ENCODE peak calls at places on chromosomes 2 and 18, in four cellular contexts. U, B, X and A are unnamed samples.

GRCh38 chr2:105039559-105039958 is 1.7 kb downstream of the MRPS9 start:
- DNase-seq in B (no peak), X (no peak), U (no peak), A (no peak)

GRCh38 chr2:5946210-5947118 is 254.3 kb downstream of the SOX11 start:
- DNase-seq in B (no peak), U (no peak), X (no peak), A (no peak)

GRCh38 chr2:42028571-42029148 is 19.2 kb upstream of the PKDCC start:
- DNase-seq in X (no peak), B (no peak), U (no peak), A (no peak)

GRCh38 chr2:62410015-62410453 is 96.0 kb downstream of the TMEM17 start:
- DNase-seq in B (no peak), U (no peak), X (no peak), A (no peak)

GRCh38 chr2:25851740-25852503 is 26.4 kb downstream of the ASXL2 start:
- DNase-seq in B (no peak), X (no peak), U (no peak), A (peak)

GRCh38 chr2:234556848-234557573 is 60.1 kb upstream of the ARL4C start:
- DNase-seq in B (no peak), U (no peak), X (no peak), A (peak)

GRCh38 chr2:95345415-95346235 is 48.5 kb downstream of the KCNIP3 start:
- DNase-seq in B (peak), U (peak), X (peak), A (peak)

GRCh38 chr2:20430461-20431302 is 16.2 kb upstream of the RHOB start:
- DNase-seq in U (peak), B (no peak), X (no peak), A (no peak)

GRCh38 chr2:157444643-157445040 is 753 bp upstream of the CYTIP start:
- DNase-seq in X (no peak), B (no peak), U (no peak), A (no peak)

GRCh38 chr2:28344756-28345291 is 47.8 kb upstream of the FOSL2 start:
- DNase-seq in U (no peak), B (peak), X (no peak), A (no peak)

GRCh38 chr2:111652038-111652437 is 232.0 kb downstream of the ANAPC1 start:
- DNase-seq in X (no peak), B (no peak), U (no peak), A (no peak)

GRCh38 chr2:180033993-180034894 is 27.1 kb upstream of the CWC22 start:
- DNase-seq in B (no peak), X (no peak), U (no peak), A (no peak)

GRCh38 chr18:48767090-48767670 is 183.6 kb downstream of the SMAD7 start:
- DNase-seq in X (no peak), U (no peak), B (peak), A (no peak)

GRCh38 chr2:204885747-204886146 is 340.5 kb downstream of the PARD3B start:
- DNase-seq in U (no peak), B (no peak), X (no peak), A (no peak)

GRCh38 chr2:190996338-190996946 is 17.5 kb downstream of the STAT1 start:
- DNase-seq in X (peak), U (no peak), B (peak), A (no peak)

GRCh38 chr2:160363961-160364733 is 129.5 kb downstream of the RBMS1 start:
- DNase-seq in U (no peak), X (no peak), B (no peak), A (no peak)

GRCh38 chr2:71888741-71889445 is 258.8 kb downstream of the CYP26B1 start:
- DNase-seq in B (no peak), X (no peak), U (no peak), A (no peak)

GRCh38 chr18:25329783-25330182 is 22.2 kb downstream of the ZNF521 start:
- DNase-seq in B (no peak), X (no peak), U (no peak), A (no peak)

GRCh38 chr2:1546023-1546591 is 132.8 kb downstream of the TPO start:
- DNase-seq in U (peak), X (peak), B (no peak), A (peak)

GRCh38 chr2:214325404-214325803 is 85.5 kb upstream of the VWC2L start:
- DNase-seq in B (no peak), X (no peak), U (no peak), A (no peak)

GRCh38 chr2:86069091-86069685 is 36.5 kb downstream of the POLR1A start:
- DNase-seq in B (no peak), U (no peak), X (no peak), A (no peak)

GRCh38 chr2:170928036-170928823 is 823 bp upstream of the GORASP2 start:
- DNase-seq in B (no peak), U (no peak), X (no peak), A (peak)

GRCh38 chr2:200901459-200902072 is 12.4 kb downstream of the NIF3L1 start:
- DNase-seq in U (peak), B (peak), X (peak), A (peak)

GRCh38 chr2:223954401-223954800 is 2.9 kb upstream of the MRPL44 start:
- DNase-seq in X (no peak), B (no peak), U (no peak), A (no peak)

GRCh38 chr2:223959688-223960087 is 2.4 kb downstream of the MRPL44 start:
- DNase-seq in U (no peak), X (peak), B (no peak), A (no peak)

GRCh38 chr2:223952280-223952968 is 4.8 kb upstream of the MRPL44 start:
- DNase-seq in U (no peak), X (no peak), B (no peak), A (no peak)

GRCh38 chr2:223957092-223957851 is at the start of gene MRPL44:
- DNase-seq in B (peak), X (peak), U (peak), A (peak)

DNA sequence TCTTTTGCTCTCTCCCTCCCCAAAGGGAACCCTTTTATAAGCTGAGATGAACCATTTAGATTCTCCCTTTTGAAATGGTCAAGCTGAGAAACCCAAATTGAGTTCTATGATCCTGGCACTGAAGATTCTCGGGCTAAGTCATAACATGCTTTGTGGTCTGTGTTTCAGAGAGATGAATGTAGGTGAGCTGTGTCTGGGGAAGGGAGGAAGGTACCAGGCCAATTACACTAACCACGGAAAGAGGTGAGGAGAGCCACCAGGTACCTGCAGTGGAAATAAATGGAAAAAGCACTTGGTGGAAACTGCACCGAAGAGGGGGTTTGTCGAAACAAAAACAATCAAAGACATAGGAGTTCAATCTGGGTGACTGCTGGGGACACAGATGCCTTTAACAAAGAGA is 996 bp upstream of the MRPL44 start:
- DNase-seq in B (no peak), X (no peak), U (no peak), A (no peak)
- H3K4me3 ChIP-seq in B (no peak), X (no peak), U (no peak), A (no peak)

DNA sequence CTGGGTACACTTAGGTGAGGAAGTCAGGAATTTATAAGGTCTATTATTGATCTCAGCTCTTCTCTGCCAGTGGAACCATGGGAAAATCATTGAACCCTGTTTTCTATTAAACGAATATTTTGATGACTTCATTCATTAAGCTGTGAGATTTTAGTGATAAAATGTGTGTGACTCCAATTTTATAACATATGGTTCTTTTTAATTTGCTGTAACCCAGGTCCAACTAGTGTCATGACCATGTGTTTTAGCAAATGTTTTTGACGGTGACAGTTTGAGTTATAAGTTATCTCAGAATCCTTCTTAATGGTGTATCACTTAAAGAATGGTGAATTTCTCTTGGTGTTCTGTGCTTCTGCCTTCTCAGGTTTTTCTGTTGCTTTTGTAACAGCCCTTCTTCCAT is 213.1 kb downstream of the MCFD2 start:
- DNase-seq in U (no peak), B (no peak), X (no peak), A (no peak)
- H3K4me3 ChIP-seq in U (no peak), B (no peak), X (no peak), A (no peak)

GRCh38 chr18:70377857-70378701 is 89.2 kb downstream of the SOCS6 start:
- DNase-seq in B (no peak), X (no peak), U (no peak), A (no peak)
- H3K4me3 ChIP-seq in B (no peak), X (no peak), U (no peak), A (no peak)

DNA sequence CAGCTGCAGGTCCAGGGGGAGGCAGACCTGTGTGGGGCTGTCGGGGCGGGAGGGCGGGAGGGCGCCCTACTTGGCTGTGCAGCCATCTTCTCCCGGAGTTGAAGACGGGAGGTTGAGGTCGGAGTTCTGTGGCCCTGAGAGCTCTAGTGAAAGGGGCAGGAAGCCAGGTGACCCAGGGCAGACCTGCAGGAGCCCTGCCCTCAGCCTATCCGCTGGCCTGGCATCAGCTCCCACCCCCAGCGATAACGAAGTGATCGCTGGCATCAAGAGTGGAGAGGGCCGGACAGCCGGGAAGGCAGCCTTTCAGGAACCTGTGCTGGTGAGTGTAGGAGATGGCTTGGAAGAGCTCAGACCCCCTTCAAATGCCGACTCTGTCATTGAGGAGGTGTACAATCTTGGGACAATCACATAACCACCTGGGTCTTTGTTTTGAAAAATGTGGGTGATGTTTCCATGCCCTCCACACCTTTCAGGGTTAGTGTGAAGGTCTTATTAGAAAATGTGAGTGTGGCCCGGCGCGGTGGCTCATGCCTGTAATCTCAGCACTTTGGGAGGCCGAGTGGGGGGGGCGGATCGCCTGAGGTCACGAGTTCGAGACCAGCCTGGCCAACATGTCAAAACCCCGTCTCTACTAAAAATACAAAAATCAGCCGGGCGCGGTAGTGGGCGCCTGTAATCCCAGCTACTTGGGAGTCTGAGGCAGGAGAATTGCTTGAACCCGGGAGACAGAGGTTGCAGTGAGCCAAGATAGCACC is 1.3 kb downstream of the ARHGEF4 start:
- DNase-seq in B (no peak), X (peak), U (no peak), A (no peak)
- H3K4me3 ChIP-seq in B (no peak), X (peak), U (no peak), A (no peak)